ENCODE peak calls at places on chromosome 3, in nine cellular contexts. J, A, S, O, Q, H, D, Y and C are unnamed samples.

GRCh38 chr3:143358793-143359491 is 239.4 kb downstream of the CHST2 start:
- DNase-seq in O (no peak), H (no peak), J (no peak), S (no peak), Y (no peak), D (no peak), Q (no peak), A (peak), C (no peak)

GRCh38 chr3:55873523-55874254 is 386.6 kb upstream of the WNT5A start:
- DNase-seq in J (no peak), A (no peak), D (no peak), S (no peak), O (no peak), H (no peak), Q (no peak), Y (peak), C (peak)

GRCh38 chr3:48428088-48428862 is 1.6 kb downstream of the PLXNB1 start:
- DNase-seq in D (no peak), H (no peak), Q (no peak), J (peak), A (no peak), S (peak), O (no peak), Y (no peak), C (no peak)

GRCh38 chr3:13078158-13078905 is 5.1 kb upstream of the IQSEC1 start:
- DNase-seq in O (no peak), D (no peak), S (no peak), Y (no peak), A (no peak), Q (peak), J (no peak), H (no peak), C (no peak)

GRCh38 chr3:122305818-122306621 is 19.0 kb upstream of the CSTA start:
- DNase-seq in H (no peak), A (no peak), Q (no peak), O (no peak), Y (peak), J (no peak), D (no peak), S (peak), C (no peak)

GRCh38 chr3:107752202-107752990 is 229.6 kb downstream of the BBX start:
- DNase-seq in D (no peak), S (peak), J (no peak), Y (peak), H (no peak), A (peak), Q (no peak), O (no peak), C (no peak)

GRCh38 chr3:5437296-5438010 is 249.9 kb downstream of the EDEM1 start:
- DNase-seq in H (no peak), S (no peak), A (no peak), O (no peak), J (no peak), D (no peak), Y (no peak), Q (no peak), C (no peak)

GRCh38 chr3:94269763-94270162 is 206.9 kb downstream of the NSUN3 start:
- DNase-seq in J (no peak), H (no peak), O (no peak), Q (no peak), D (no peak), S (no peak), Y (peak), A (no peak), C (no peak)

GRCh38 chr3:162777118-162777517 is 1280.5 kb downstream of the OTOL1 start:
- DNase-seq in O (no peak), A (no peak), D (no peak), Q (no peak), Y (no peak), H (no peak), S (no peak), J (no peak), C (no peak)

GRCh38 chr3:90092994-90093393 is 985.6 kb downstream of the EPHA3 start:
- DNase-seq in A (no peak), H (no peak), Q (peak), Y (peak), J (peak), S (peak), O (no peak), D (no peak), C (no peak)

GRCh38 chr3:158773845-158774542 is 27.9 kb upstream of the MFSD1 start:
- DNase-seq in H (no peak), O (peak), Q (no peak), A (no peak), Y (peak), J (no peak), S (no peak), D (no peak), C (peak)

GRCh38 chr3:33030802-33031201 is 66.1 kb downstream of the GLB1 start:
- DNase-seq in Y (no peak), O (no peak), A (no peak), H (no peak), Q (no peak), D (no peak), J (peak), S (no peak), C (no peak)

GRCh38 chr3:61564405-61565059 is 3.2 kb downstream of the PTPRG start:
- DNase-seq in A (peak), Q (peak), H (no peak), Y (peak), D (no peak), O (no peak), J (peak), S (peak), C (no peak)

GRCh38 chr3:123089611-123090301 is 22.9 kb downstream of the PDIA5 start:
- DNase-seq in O (no peak), S (peak), Y (peak), A (no peak), J (peak), H (no peak), D (no peak), Q (no peak), C (no peak)

GRCh38 chr3:123271466-123272159 is 69.9 kb downstream of the SEC22A start:
- DNase-seq in J (no peak), Q (no peak), A (no peak), Y (no peak), H (no peak), S (no peak), D (no peak), O (no peak), C (no peak)

GRCh38 chr3:38723569-38724391 is 74.3 kb upstream of the SCN5A start:
- DNase-seq in D (no peak), A (peak), O (no peak), J (no peak), Y (peak), S (no peak), H (no peak), Q (peak), C (no peak)

GRCh38 chr3:24773798-24774197 is 279.1 kb upstream of the THRB start:
- DNase-seq in Y (peak), D (peak), Q (peak), S (peak), J (peak), A (peak), O (peak), H (no peak), C (peak)

GRCh38 chr3:61637088-61638051 is 76.0 kb downstream of the PTPRG start:
- DNase-seq in S (no peak), Q (peak), Y (peak), J (no peak), O (no peak), A (peak), H (peak), D (no peak), C (no peak)

GRCh38 chr3:129441782-129442181 is 1.8 kb downstream of the IFT122 start:
- DNase-seq in S (no peak), Q (peak), H (no peak), O (peak), D (peak), J (peak), Y (peak), A (peak), C (no peak)

GRCh38 chr3:177810162-177810623 is 612.9 kb upstream of the TBL1XR1 start:
- DNase-seq in A (peak), Q (no peak), H (no peak), J (no peak), Y (peak), O (peak), S (no peak), D (peak), C (peak)

GRCh38 chr3:138942861-138943623 is 3.9 kb downstream of the FOXL2 start:
- DNase-seq in J (peak), O (no peak), Q (peak), A (no peak), Y (no peak), H (no peak), S (peak), D (no peak), C (no peak)

DNA sequence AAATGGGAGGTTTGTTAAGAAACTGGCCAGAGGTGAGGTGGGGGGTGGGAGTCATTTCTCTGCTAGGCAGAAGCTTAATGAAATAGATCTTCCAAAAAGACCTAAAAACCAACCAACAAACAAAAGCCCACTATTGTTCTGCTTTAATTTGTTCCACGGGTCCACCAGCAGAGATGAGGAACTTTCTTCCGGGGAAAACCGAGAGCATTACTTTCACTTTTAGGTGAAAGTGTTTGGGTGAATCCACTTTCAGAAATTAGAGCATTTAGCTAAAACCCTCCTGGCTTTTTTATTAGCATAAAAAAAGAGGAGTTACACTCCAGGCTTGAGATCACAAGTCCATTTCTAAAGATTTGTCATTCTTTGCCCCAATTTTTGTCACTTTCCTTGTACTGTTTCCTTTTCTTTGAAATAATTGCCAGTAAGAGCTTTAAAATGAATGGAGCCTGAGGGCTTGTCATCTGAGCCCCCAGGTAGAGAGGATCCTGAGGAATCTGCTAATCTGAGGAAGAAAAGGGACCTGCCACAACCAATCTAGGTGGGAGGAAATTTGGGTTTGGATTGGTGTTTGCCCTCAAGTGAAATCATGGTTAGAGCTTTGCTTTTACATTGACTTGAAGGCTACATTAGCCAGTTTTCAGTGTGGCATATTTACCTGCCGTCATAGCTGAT is 667.6 kb downstream of the NAALADL2 start:
- DNase-seq in O (no peak), Y (peak), D (no peak), A (peak), J (peak), S (no peak), Q (no peak), H (no peak), C (no peak)
- H3K4me3 ChIP-seq in O (peak), Y (peak), D (peak), A (peak), J (no peak), S (no peak), Q (no peak), H (no peak), C (peak)

DNA sequence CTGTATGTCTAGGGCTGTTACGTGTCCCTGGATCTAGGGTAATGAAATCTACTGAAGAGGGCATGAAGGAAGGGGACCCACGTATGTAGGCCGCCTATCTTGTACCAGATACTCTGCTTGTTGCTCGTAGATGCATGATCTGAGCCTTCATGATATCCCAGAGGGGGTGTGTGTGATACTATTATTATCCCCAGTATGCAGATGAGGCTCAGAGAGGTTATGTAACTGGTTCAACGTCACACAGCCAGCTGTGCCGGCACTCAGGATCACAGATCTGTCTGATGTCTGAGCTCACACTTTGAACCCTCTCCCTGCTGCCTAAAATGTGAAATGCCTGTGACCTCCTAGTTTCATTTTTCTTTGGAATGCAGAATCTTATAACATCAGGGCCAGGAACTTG is 36.2 kb upstream of the SEC13 start:
- DNase-seq in Q (no peak), S (no peak), H (no peak), J (no peak), Y (no peak), D (no peak), O (no peak), A (no peak), C (no peak)
- H3K4me3 ChIP-seq in Q (no peak), S (no peak), H (no peak), J (no peak), Y (no peak), D (no peak), O (no peak), A (no peak), C (no peak)

GRCh38 chr3:57961177-57961827 is 46.9 kb upstream of the FLNB start:
- DNase-seq in S (no peak), Y (no peak), D (no peak), A (no peak), J (no peak), Q (no peak), O (no peak), H (no peak), C (no peak)

GRCh38 chr3:57957823-57958222 is 50.4 kb upstream of the FLNB start:
- DNase-seq in H (no peak), D (no peak), Q (no peak), J (no peak), A (no peak), O (no peak), S (no peak), Y (no peak), C (no peak)

GRCh38 chr3:57960174-57960505 is 48.1 kb upstream of the FLNB start:
- DNase-seq in J (no peak), S (no peak), H (no peak), A (no peak), Y (no peak), D (no peak), O (no peak), Q (no peak), C (no peak)

GRCh38 chr3:57958642-57959406 is 49.4 kb upstream of the FLNB start:
- DNase-seq in S (no peak), Q (no peak), J (no peak), D (no peak), O (no peak), Y (peak), A (peak), H (no peak), C (no peak)

DNA sequence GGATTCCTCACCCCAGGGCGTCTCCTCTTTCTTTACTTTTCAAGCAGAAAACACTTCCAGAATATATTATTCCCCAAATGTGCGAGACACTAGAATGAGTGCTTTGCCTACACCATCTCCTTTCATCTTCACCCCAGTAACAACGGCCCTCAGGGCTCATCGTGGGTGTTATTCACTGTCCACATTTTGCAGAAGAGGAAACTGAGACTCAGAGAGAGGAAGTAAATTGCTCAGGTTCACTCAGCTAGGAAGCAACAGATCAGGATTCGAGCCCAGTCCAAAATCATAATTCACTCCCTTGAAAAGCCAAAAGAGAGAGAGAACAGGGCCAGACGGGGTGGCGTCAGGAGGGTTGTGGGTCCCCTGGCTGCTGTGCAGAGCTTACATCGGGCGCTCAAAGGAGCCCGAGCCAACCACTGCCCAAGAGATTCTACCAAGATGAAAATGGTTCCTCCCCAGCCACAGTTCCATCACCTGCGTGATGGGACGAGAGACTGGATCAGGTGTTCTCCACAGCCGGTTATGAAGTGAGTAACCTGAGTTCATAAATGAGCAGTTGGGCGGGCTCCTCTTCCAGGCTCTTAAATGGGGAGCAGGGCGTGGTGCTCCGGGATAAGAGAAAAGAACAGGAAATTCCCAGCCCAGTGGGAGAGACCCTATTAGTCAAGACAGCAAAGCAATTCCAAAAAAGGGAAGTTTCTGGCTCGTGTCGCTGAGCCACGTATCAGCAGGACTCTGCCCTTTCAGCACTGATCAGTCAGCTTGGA is 48.6 kb upstream of the FLNB start:
- DNase-seq in Y (peak), D (no peak), H (no peak), J (peak), O (no peak), S (no peak), A (peak), Q (no peak), C (no peak)
- H3K4me3 ChIP-seq in Y (no peak), D (no peak), H (no peak), J (no peak), O (no peak), S (no peak), A (no peak), Q (no peak), C (no peak)

DNA sequence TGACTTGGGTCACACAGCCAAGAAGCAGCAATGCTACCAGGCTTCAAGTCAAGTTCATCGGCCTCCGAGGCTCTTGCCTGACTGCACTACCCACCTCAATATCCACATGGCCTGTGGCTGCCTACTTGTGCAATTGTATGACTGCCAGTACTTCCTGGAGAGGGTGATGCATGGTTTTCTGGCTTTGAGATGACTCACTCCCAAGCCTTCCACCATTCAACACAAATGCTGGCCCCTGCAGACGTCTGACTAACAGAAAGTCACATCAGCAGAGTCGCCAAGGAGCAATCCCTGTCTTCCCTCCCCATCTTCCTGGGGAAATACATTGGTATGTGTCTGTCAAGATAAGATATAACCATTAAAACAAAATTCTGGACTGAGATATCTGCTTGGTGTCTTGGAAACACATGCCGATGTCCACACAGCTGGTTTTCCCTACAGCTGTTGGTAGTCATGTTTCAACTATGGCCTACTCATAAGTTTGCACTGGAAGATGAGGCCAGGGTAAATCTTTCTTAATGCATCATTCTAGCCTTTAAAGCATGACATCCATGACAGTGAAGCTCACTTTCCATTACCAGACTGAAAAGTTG is 79.6 kb upstream of the SPATA12 start:
- DNase-seq in J (no peak), Q (no peak), Y (peak), H (no peak), A (peak), D (peak), S (no peak), O (peak), C (peak)
- H3K4me3 ChIP-seq in J (no peak), Q (no peak), Y (no peak), H (no peak), A (no peak), D (no peak), S (no peak), O (no peak), C (no peak)

DNA sequence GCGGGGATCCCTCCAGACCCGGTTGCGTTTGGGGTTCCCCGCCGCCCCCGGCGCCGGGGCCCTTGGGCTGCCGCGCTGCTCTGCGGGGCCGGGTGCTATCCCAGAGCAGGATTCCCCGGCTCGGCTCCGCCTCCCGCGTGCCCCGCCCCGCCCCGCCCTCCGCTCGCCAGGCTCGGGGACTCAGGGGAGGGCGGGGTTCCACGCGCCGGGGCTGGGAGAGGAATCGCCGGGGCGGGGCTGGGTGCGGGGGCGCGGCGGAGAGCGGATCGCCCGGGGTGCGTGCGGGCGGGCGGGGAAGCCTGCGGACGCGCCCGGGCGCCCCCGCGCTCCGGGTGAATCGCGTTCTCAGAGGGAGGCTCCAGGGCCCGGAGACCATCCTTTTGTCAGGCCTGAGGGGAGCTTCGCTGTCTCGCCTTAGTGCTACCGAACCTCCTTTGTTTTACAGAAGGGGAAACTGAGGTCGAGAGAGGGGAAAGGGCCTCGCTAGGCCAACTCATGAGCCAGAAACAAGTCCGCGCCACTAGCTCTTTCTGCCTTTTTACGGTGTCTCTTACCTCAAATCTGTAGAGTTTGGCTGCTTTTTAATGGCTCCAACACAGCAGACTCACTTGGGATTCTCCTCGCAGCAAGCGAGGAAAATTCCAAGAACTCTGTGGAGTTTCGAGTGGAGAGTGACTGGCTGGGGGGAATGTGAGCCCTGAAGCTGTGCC is at the start of gene TMEM158:
- DNase-seq in H (no peak), A (peak), Y (peak), S (peak), Q (peak), J (peak), D (no peak), O (no peak), C (no peak)
- H3K4me3 ChIP-seq in H (peak), A (peak), Y (peak), S (peak), Q (peak), J (peak), D (peak), O (peak), C (peak)

GRCh38 chr3:187041362-187042061 is 97.8 kb downstream of the RPL39L start:
- DNase-seq in J (no peak), H (no peak), S (no peak), O (no peak), Y (peak), Q (no peak), D (no peak), A (peak), C (no peak)

GRCh38 chr3:187039100-187039722 is 100.1 kb downstream of the RPL39L start:
- DNase-seq in Y (no peak), Q (no peak), D (no peak), O (no peak), S (no peak), A (no peak), J (no peak), H (no peak), C (no peak)

GRCh38 chr3:187040637-187041361 is 98.5 kb downstream of the RPL39L start:
- DNase-seq in Q (no peak), A (peak), H (no peak), S (no peak), Y (peak), J (no peak), O (no peak), D (peak), C (no peak)

GRCh38 chr3:187042062-187042745 is 97.1 kb downstream of the RPL39L start:
- DNase-seq in Q (no peak), H (no peak), A (no peak), J (no peak), O (no peak), S (no peak), D (no peak), Y (no peak), C (no peak)

GRCh38 chr3:187039723-187040414 is 99.4 kb downstream of the RPL39L start:
- DNase-seq in A (no peak), H (no peak), J (no peak), Y (no peak), Q (no peak), O (no peak), D (no peak), S (no peak), C (no peak)
- H3K4me3 ChIP-seq in A (no peak), H (no peak), J (no peak), Y (no peak), Q (no peak), O (no peak), D (no peak), S (no peak), C (no peak)